ENCODE peak calls at places on chromosomes 5 and 9, in six cellular contexts. R is activated naive CD4-positive, alpha-beta T cell treated with anti-CD3 and anti-CD28 coated beads for 36 hours; L is ureter; S is GM23338; J is stimulated activated CD4-positive, alpha-beta T cell treated with anti-CD3 and anti-CD28 coated beads, Interleukin-12 subunit alpha, Interleukin-12 subunit beta, amount 100 ng/mL, for 4 hours; D is HS-5. X is an unnamed sample.

GRCh38 chr9:131062979-131063378 is 33.4 kb upstream of the AIF1L start:
- DNase-seq in R (no peak), L (no peak), S (no peak), J (no peak), D (no peak), X (no peak)

GRCh38 chr9:959914-960313 is 16.5 kb upstream of the DMRT3 start:
- DNase-seq in R (no peak), L (no peak), S (no peak), J (no peak), D (no peak), X (no peak)

GRCh38 chr5:150266807-150267408 is 22.7 kb downstream of the CAMK2A start:
- DNase-seq in R (no peak), L (no peak), S (peak; percentile 15), J (no peak), D (no peak), X (no peak)

GRCh38 chr5:141003791-141004601 is 37.7 kb downstream of the PCDHAC2 start:
- DNase-seq in R (no peak), L (peak; percentile 75), S (peak; percentile 70), J (no peak), D (peak; percentile 51), X (no peak)

GRCh38 chr5:103703617-103704016 is 141.0 kb upstream of the NUDT12 start:
- DNase-seq in R (no peak), L (no peak), S (no peak), J (no peak), D (no peak), X (no peak)

GRCh38 chr9:35335164-35335563 is 154.7 kb upstream of the RUSC2 start:
- DNase-seq in R (no peak), L (no peak), S (no peak), J (no peak), D (peak; percentile 29), X (no peak)

GRCh38 chr5:151600069-151600665 is 9.0 kb upstream of the FAT2 start:
- DNase-seq in R (no peak), L (no peak), S (no peak), J (no peak), D (no peak), X (no peak)

GRCh38 chr5:150562832-150563231 is 54.9 kb downstream of the NDST1 start:
- DNase-seq in R (peak; percentile 69), L (no peak), S (peak; percentile 79), J (no peak), D (no peak), X (no peak)

GRCh38 chr9:34540826-34541225 is 18.0 kb upstream of the ENHO start:
- DNase-seq in R (no peak), L (peak; percentile 32), S (no peak), J (no peak), D (peak; percentile 35), X (peak; percentile 84)

GRCh38 chr9:107999890-108000289 is 510.3 kb upstream of the KLF4 start:
- DNase-seq in R (no peak), L (no peak), S (no peak), J (no peak), D (no peak), X (peak; percentile 19)